ENCODE peak calls at places on chromosomes 11 and 22, in six cellular contexts. L is H9, T is epithelial cell of esophagus, Q is thoracic aorta, W is fibroblast of mammary gland, J is omental fat pad. V is an unnamed sample.

GRCh38 chr11:6601041-6601461 is 2.4 kb downstream of the RRP8 start:
- DNase-seq in L (no peak), T (no peak), Q (no peak), W (no peak), J (no peak), V (no peak)

GRCh38 chr11:123509737-123510578 is 79.9 kb downstream of the GRAMD1B start:
- DNase-seq in L (peak), T (peak), Q (no peak), W (peak), J (no peak), V (no peak)

GRCh38 chr11:134535029-134536025 is 123.3 kb upstream of the B3GAT1 start:
- DNase-seq in L (peak), T (no peak), Q (no peak), W (no peak), J (peak), V (no peak)

GRCh38 chr22:35315141-35315854 is 15.6 kb downstream of the TOM1 start:
- DNase-seq in L (no peak), T (peak), Q (no peak), W (no peak), J (no peak), V (no peak)

GRCh38 chr22:42074153-42074750 is at the start of gene PHETA2:
- DNase-seq in L (peak), T (peak), Q (no peak), W (peak), J (no peak), V (no peak)

GRCh38 chr11:27524155-27524554 is 17.6 kb upstream of the LIN7C start:
- DNase-seq in L (peak), T (peak), Q (no peak), W (peak), J (no peak), V (peak)

GRCh38 chr11:57515332-57516060 is at the start of gene SLC43A1:
- DNase-seq in L (peak), T (peak), Q (no peak), W (peak), J (no peak), V (peak)

GRCh38 chr22:23153994-23154393 is 8.7 kb downstream of the RAB36 start:
- DNase-seq in L (no peak), T (no peak), Q (no peak), W (no peak), J (no peak), V (no peak)

GRCh38 chr11:57342702-57343101 is 4.5 kb downstream of the P2RX3 start:
- DNase-seq in L (no peak), T (no peak), Q (no peak), W (no peak), J (no peak), V (no peak)

GRCh38 chr11:504053-504993 is 2.7 kb downstream of the RNH1 start:
- DNase-seq in L (no peak), T (peak), Q (no peak), W (peak), J (no peak), V (peak)

GRCh38 chr11:25925359-25925758 is 406.6 kb upstream of the ANO3 start:
- DNase-seq in L (no peak), T (no peak), Q (no peak), W (no peak), J (no peak), V (no peak)

GRCh38 chr11:24585192-24585591 is 88.3 kb downstream of the LUZP2 start:
- DNase-seq in L (no peak), T (no peak), Q (no peak), W (no peak), J (no peak), V (no peak)

GRCh38 chr11:86192858-86193257 is 51.7 kb upstream of the EED start:
- DNase-seq in L (no peak), T (no peak), Q (no peak), W (no peak), J (no peak), V (no peak)

GRCh38 chr11:57508341-57509170 is 6.9 kb downstream of the SLC43A1 start:
- DNase-seq in L (no peak), T (no peak), Q (no peak), W (no peak), J (no peak), V (no peak)

GRCh38 chr11:61841636-61842332 is 13.7 kb downstream of the FADS2 start:
- DNase-seq in L (no peak), T (no peak), Q (no peak), W (no peak), J (no peak), V (no peak)

GRCh38 chr11:62578541-62578940 is 4.8 kb upstream of the EEF1G start:
- DNase-seq in L (no peak), T (no peak), Q (no peak), W (no peak), J (no peak), V (no peak)

GRCh38 chr11:409600-410471 is 5.0 kb downstream of the SIGIRR start:
- DNase-seq in L (no peak), T (no peak), Q (no peak), W (no peak), J (no peak), V (no peak)

GRCh38 chr22:17779286-17780115 is 5.2 kb upstream of the BID start:
- DNase-seq in L (no peak), T (no peak), Q (no peak), W (no peak), J (no peak), V (no peak)

GRCh38 chr11:107785401-107785800 is 73.2 kb downstream of the SLC35F2 start:
- DNase-seq in L (no peak), T (peak), Q (no peak), W (peak), J (no peak), V (peak)

GRCh38 chr11:107591098-107591445 is at the start of gene ELMOD1:
- DNase-seq in L (peak), T (peak), Q (no peak), W (peak), J (no peak), V (peak)

GRCh38 chr22:42863349-42863911 is 6.4 kb upstream of the ARFGAP3 start:
- DNase-seq in L (no peak), T (peak), Q (no peak), W (peak), J (no peak), V (peak)

GRCh38 chr11:126341760-126342161 is 13.7 kb upstream of the ST3GAL4 start:
- DNase-seq in L (no peak), T (peak), Q (no peak), W (peak), J (no peak), V (peak)

GRCh38 chr11:69554849-69555248 is 73.4 kb downstream of the LINC01488 start:
- DNase-seq in L (no peak), T (peak), Q (no peak), W (no peak), J (no peak), V (no peak)

GRCh38 chr11:67370351-67371076 is 2.9 kb downstream of the CLCF1 start:
- DNase-seq in L (no peak), T (no peak), Q (no peak), W (peak), J (no peak), V (no peak)

GRCh38 chr11:6655020-6655789 is 404 bp downstream of the DCHS1 start:
- DNase-seq in L (no peak), T (no peak), Q (peak), W (no peak), J (no peak), V (no peak)

GRCh38 chr11:126233391-126233790 is 21.8 kb downstream of the FAM118B start:
- DNase-seq in L (no peak), T (peak), Q (no peak), W (peak), J (no peak), V (no peak)

GRCh38 chr11:126007263-126007662 is 55.4 kb downstream of the CDON start:
- DNase-seq in L (no peak), T (peak), Q (no peak), W (peak), J (no peak), V (peak)

GRCh38 chr11:101428918-101429317 is 154.9 kb downstream of the TRPC6 start:
- DNase-seq in L (peak), T (peak), Q (no peak), W (peak), J (no peak), V (peak)
- TF ChIP-seq CTCF in L (peak), T (peak), Q (no peak), W (peak), J (no peak), V (peak)

DNA sequence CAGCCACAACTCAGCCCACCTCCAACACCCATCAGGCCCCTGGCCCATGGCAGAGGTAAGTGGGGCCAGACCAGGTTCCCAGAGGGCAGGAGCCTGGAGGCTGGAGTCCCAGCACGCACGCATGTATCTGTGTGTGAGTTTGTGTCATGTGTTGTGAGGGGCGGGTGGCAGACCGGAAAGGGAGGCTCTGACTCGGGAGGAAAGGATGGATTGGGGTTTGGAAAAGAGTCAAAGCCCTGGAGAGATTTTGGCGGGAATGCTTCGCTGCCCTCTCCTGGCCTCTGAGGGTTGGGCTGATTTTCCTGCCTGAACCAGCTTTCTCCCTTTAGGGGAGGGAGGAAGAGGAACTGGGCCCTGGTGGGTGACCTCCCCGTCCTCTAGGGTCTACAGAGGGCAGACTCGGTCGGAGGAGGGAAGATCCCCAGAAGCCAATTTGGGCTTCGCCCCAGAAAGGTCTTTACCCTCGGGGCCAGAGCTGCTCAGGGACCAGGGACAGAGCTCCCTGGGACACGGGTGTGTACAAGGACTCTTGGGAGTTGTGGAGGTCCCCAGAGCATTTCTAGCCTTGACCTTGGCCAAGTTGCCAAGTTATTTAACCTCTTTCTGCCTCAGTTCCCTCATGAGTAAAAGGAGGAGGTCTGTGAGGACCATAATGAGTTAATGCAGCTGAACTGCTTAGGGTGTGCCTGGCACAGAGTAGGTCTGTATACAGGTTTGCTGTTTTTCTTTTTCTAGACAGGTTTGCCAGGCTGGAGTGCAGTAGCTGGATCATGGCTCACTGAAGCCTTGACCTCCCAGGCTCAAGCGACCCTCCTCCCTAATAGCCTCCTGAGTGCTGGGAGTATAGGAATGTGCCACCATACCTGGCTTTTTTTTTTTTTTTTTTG is 6.9 kb downstream of the C11orf68 start:
- DNase-seq in L (peak), T (peak), Q (no peak), W (peak), J (no peak), V (peak)
- TF ChIP-seq CTCF in L (peak), T (peak), Q (peak), W (peak), J (no peak), V (peak)

DNA sequence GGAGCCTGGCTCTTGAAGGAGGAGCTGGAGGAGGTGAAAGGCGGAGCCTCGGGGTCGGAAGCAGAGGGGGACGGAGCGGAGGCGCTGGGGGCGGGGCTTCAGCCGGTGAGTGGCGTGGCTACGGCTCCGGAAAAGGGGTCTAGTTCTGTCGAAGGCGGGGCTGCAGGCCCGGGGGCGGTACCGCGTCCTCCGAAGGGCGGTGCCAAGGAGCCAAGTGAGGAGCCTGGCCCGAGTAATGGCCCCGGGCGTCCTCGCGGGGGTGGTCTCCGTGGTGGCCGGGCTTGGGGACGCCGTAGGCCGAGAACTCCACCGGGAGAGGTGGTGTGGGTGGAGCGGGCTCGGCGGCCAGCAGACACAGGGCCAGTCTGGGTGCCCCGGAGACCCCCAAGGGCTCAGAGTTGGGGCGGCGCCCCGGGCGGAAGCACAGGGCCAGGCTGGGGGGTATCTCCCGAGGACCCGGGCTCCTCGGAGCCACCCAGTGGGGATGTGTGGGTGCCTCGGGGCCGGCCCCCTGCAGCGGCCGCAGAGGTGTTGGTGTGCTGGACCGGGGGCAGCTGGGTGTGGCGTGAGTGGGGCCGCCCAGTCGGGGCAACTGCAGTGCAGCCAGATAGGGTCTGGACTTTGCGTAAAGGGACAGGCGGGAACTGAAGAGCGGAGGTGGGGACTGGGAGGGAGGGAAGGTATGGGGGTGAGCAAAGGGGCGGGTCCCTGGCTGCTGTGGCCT is 697 bp downstream of the FKBP2 start:
- DNase-seq in L (peak), T (peak), Q (peak), W (peak), J (peak), V (peak)
- TF ChIP-seq CTCF in L (no peak), T (no peak), Q (peak), W (no peak), J (no peak), V (no peak)

GRCh38 chr11:15006139-15006759 is 34.1 kb upstream of the CALCA start:
- DNase-seq in L (peak), T (peak), Q (no peak), W (peak), J (no peak), V (peak)
- TF ChIP-seq CTCF in L (peak), T (peak), Q (no peak), W (peak), J (no peak), V (peak)

GRCh38 chr11:110093407-110094297 is 460 bp downstream of the ZC3H12C start:
- DNase-seq in L (peak), T (peak), Q (no peak), W (peak), J (no peak), V (peak)
- TF ChIP-seq CTCF in L (no peak), T (no peak), Q (no peak), W (no peak), J (no peak), V (no peak)

GRCh38 chr11:12159351-12160099 is 49.1 kb downstream of the MICAL2 start:
- DNase-seq in L (no peak), T (peak), Q (no peak), W (peak), J (no peak), V (peak)
- TF ChIP-seq CTCF in L (no peak), T (peak), Q (no peak), W (peak), J (no peak), V (no peak)